ENCODE peak calls at places on chromosomes 4 and X, in seven cellular contexts. One of them, this sample, is unnamed.

GRCh38 chr4:78069309-78069708 is 12.2 kb downstream of the FRAS1 start:
- DNase-seq in ovary: no peak
- DNase-seq in AG04450: no peak
- DNase-seq in upper lobe of right lung: no peak
- DNase-seq in caudate nucleus: no peak
- DNase-seq in GM23338: no peak
- DNase-seq in CD4-positive, alpha-beta T cell: no peak
- DNase-seq in this sample: no peak

GRCh38 chr4:2745981-2746806 is 9.9 kb downstream of the TNIP2 start:
- DNase-seq in GM23338: no peak
- DNase-seq in ovary: no peak
- DNase-seq in AG04450: no peak
- DNase-seq in caudate nucleus: no peak
- DNase-seq in upper lobe of right lung: no peak
- DNase-seq in CD4-positive, alpha-beta T cell: peak
- DNase-seq in this sample: peak

GRCh38 chr4:22921891-22922290 is 229.2 kb downstream of the GBA3 start:
- DNase-seq in ovary: no peak
- DNase-seq in GM23338: no peak
- DNase-seq in AG04450: no peak
- DNase-seq in CD4-positive, alpha-beta T cell: no peak
- DNase-seq in upper lobe of right lung: no peak
- DNase-seq in caudate nucleus: no peak
- DNase-seq in this sample: no peak

GRCh38 chrX:115547448-115547847 is 13.5 kb upstream of the PLS3 start:
- DNase-seq in AG04450: no peak
- DNase-seq in CD4-positive, alpha-beta T cell: no peak
- DNase-seq in upper lobe of right lung: no peak
- DNase-seq in GM23338: peak
- DNase-seq in caudate nucleus: no peak
- DNase-seq in ovary: no peak
- DNase-seq in this sample: no peak

GRCh38 chrX:53282313-53282712 is 929 bp upstream of the IQSEC2 start:
- DNase-seq in CD4-positive, alpha-beta T cell: no peak
- DNase-seq in ovary: peak
- DNase-seq in upper lobe of right lung: no peak
- DNase-seq in caudate nucleus: no peak
- DNase-seq in AG04450: no peak
- DNase-seq in GM23338: no peak
- DNase-seq in this sample: no peak

GRCh38 chr4:152729466-152729865 is 49.7 kb upstream of the TMEM154 start:
- DNase-seq in AG04450: no peak
- DNase-seq in upper lobe of right lung: no peak
- DNase-seq in ovary: no peak
- DNase-seq in CD4-positive, alpha-beta T cell: no peak
- DNase-seq in GM23338: no peak
- DNase-seq in caudate nucleus: no peak
- DNase-seq in this sample: no peak

GRCh38 chr4:71026086-71026485 is 32.6 kb downstream of the DCK start:
- DNase-seq in upper lobe of right lung: no peak
- DNase-seq in GM23338: no peak
- DNase-seq in AG04450: peak
- DNase-seq in ovary: no peak
- DNase-seq in caudate nucleus: no peak
- DNase-seq in CD4-positive, alpha-beta T cell: no peak
- DNase-seq in this sample: no peak

GRCh38 chr4:2248044-2248780 is 6.3 kb upstream of the HAUS3 start:
- DNase-seq in CD4-positive, alpha-beta T cell: no peak
- DNase-seq in GM23338: no peak
- DNase-seq in caudate nucleus: no peak
- DNase-seq in ovary: no peak
- DNase-seq in upper lobe of right lung: no peak
- DNase-seq in AG04450: no peak
- DNase-seq in this sample: peak

GRCh38 chrX:77900688-77901087 is 1.4 kb downstream of the COX7B start:
- DNase-seq in GM23338: no peak
- DNase-seq in caudate nucleus: no peak
- DNase-seq in ovary: no peak
- DNase-seq in AG04450: no peak
- DNase-seq in upper lobe of right lung: no peak
- DNase-seq in CD4-positive, alpha-beta T cell: no peak
- DNase-seq in this sample: no peak

GRCh38 chrX:56764153-56764974 is 35.3 kb downstream of the NBDY start:
- DNase-seq in CD4-positive, alpha-beta T cell: peak
- DNase-seq in AG04450: peak
- DNase-seq in GM23338: peak
- DNase-seq in ovary: peak
- DNase-seq in caudate nucleus: no peak
- DNase-seq in upper lobe of right lung: no peak
- DNase-seq in this sample: peak

GRCh38 chr4:151202851-151203455 is 74.0 kb upstream of the PRSS48 start:
- DNase-seq in CD4-positive, alpha-beta T cell: no peak
- DNase-seq in upper lobe of right lung: no peak
- DNase-seq in GM23338: peak
- DNase-seq in ovary: no peak
- DNase-seq in AG04450: no peak
- DNase-seq in caudate nucleus: no peak
- DNase-seq in this sample: no peak

GRCh38 chrX:111411591-111412371 is at the start of gene DCX:
- DNase-seq in ovary: no peak
- DNase-seq in AG04450: no peak
- DNase-seq in CD4-positive, alpha-beta T cell: no peak
- DNase-seq in caudate nucleus: no peak
- DNase-seq in upper lobe of right lung: no peak
- DNase-seq in GM23338: peak
- DNase-seq in this sample: no peak

GRCh38 chr4:177413656-177414055 is 28.6 kb downstream of the AGA start:
- DNase-seq in ovary: no peak
- DNase-seq in CD4-positive, alpha-beta T cell: no peak
- DNase-seq in caudate nucleus: no peak
- DNase-seq in AG04450: no peak
- DNase-seq in upper lobe of right lung: no peak
- DNase-seq in GM23338: no peak
- DNase-seq in this sample: no peak

GRCh38 chr4:124828382-124828781 is 115.8 kb upstream of the ANKRD50 start:
- DNase-seq in CD4-positive, alpha-beta T cell: no peak
- DNase-seq in upper lobe of right lung: no peak
- DNase-seq in GM23338: no peak
- DNase-seq in AG04450: no peak
- DNase-seq in ovary: no peak
- DNase-seq in caudate nucleus: no peak
- DNase-seq in this sample: no peak

GRCh38 chrX:47283015-47283771 is 50.4 kb downstream of the USP11 start:
- DNase-seq in CD4-positive, alpha-beta T cell: no peak
- DNase-seq in ovary: peak
- DNase-seq in upper lobe of right lung: no peak
- DNase-seq in GM23338: no peak
- DNase-seq in caudate nucleus: peak
- DNase-seq in AG04450: no peak
- DNase-seq in this sample: no peak

GRCh38 chr4:75658881-75659280 is 14.3 kb downstream of the G3BP2 start:
- DNase-seq in AG04450: no peak
- DNase-seq in GM23338: no peak
- DNase-seq in caudate nucleus: no peak
- DNase-seq in CD4-positive, alpha-beta T cell: no peak
- DNase-seq in ovary: no peak
- DNase-seq in upper lobe of right lung: no peak
- DNase-seq in this sample: no peak

GRCh38 chr4:20273793-20274192 is 22.1 kb downstream of the SLIT2 start:
- DNase-seq in upper lobe of right lung: no peak
- DNase-seq in GM23338: peak
- DNase-seq in ovary: no peak
- DNase-seq in CD4-positive, alpha-beta T cell: no peak
- DNase-seq in caudate nucleus: no peak
- DNase-seq in AG04450: no peak
- DNase-seq in this sample: no peak

GRCh38 chrX:48468247-48468671 is 1.8 kb downstream of the SLC38A5 start:
- DNase-seq in CD4-positive, alpha-beta T cell: no peak
- DNase-seq in caudate nucleus: no peak
- DNase-seq in ovary: peak
- DNase-seq in upper lobe of right lung: no peak
- DNase-seq in AG04450: no peak
- DNase-seq in GM23338: peak
- DNase-seq in this sample: peak

GRCh38 chr4:127965803-127966175 is 583 bp downstream of the ABHD18 start:
- DNase-seq in ovary: no peak
- DNase-seq in caudate nucleus: peak
- DNase-seq in upper lobe of right lung: peak
- DNase-seq in AG04450: no peak
- DNase-seq in CD4-positive, alpha-beta T cell: peak
- DNase-seq in GM23338: peak
- DNase-seq in this sample: peak

GRCh38 chrX:116246261-116246660 is 75.7 kb downstream of the AGTR2 start:
- DNase-seq in CD4-positive, alpha-beta T cell: no peak
- DNase-seq in AG04450: no peak
- DNase-seq in caudate nucleus: no peak
- DNase-seq in upper lobe of right lung: no peak
- DNase-seq in GM23338: no peak
- DNase-seq in ovary: no peak
- DNase-seq in this sample: no peak

GRCh38 chr4:76780781-76781697 is 116.9 kb downstream of the SOWAHB start:
- DNase-seq in AG04450: no peak
- DNase-seq in upper lobe of right lung: no peak
- DNase-seq in GM23338: no peak
- DNase-seq in ovary: no peak
- DNase-seq in caudate nucleus: no peak
- DNase-seq in CD4-positive, alpha-beta T cell: no peak
- DNase-seq in this sample: no peak

GRCh38 chr4:76782837-76783236 is 115.1 kb downstream of the SOWAHB start:
- DNase-seq in upper lobe of right lung: no peak
- DNase-seq in ovary: no peak
- DNase-seq in CD4-positive, alpha-beta T cell: no peak
- DNase-seq in GM23338: peak
- DNase-seq in AG04450: peak
- DNase-seq in caudate nucleus: no peak
- DNase-seq in this sample: no peak

GRCh38 chr4:76783836-76784235 is 114.1 kb downstream of the SOWAHB start:
- DNase-seq in upper lobe of right lung: no peak
- DNase-seq in AG04450: no peak
- DNase-seq in caudate nucleus: no peak
- DNase-seq in ovary: no peak
- DNase-seq in CD4-positive, alpha-beta T cell: no peak
- DNase-seq in GM23338: no peak
- DNase-seq in this sample: no peak

GRCh38 chr4:76779740-76780459 is 118.0 kb downstream of the SOWAHB start:
- DNase-seq in GM23338: no peak
- DNase-seq in caudate nucleus: no peak
- DNase-seq in ovary: no peak
- DNase-seq in AG04450: peak
- DNase-seq in CD4-positive, alpha-beta T cell: no peak
- DNase-seq in upper lobe of right lung: no peak
- DNase-seq in this sample: no peak

GRCh38 chr4:76781698-76782595 is 116.0 kb downstream of the SOWAHB start:
- DNase-seq in CD4-positive, alpha-beta T cell: no peak
- DNase-seq in caudate nucleus: no peak
- DNase-seq in ovary: no peak
- DNase-seq in upper lobe of right lung: no peak
- DNase-seq in AG04450: peak
- DNase-seq in GM23338: no peak
- DNase-seq in this sample: no peak
- H3K27ac ChIP-seq in CD4-positive, alpha-beta T cell: no peak
- H3K27ac ChIP-seq in caudate nucleus: no peak
- H3K27ac ChIP-seq in ovary: no peak
- H3K27ac ChIP-seq in upper lobe of right lung: no peak
- H3K27ac ChIP-seq in AG04450: peak
- H3K27ac ChIP-seq in GM23338: peak
- H3K27ac ChIP-seq in this sample: no peak

DNA sequence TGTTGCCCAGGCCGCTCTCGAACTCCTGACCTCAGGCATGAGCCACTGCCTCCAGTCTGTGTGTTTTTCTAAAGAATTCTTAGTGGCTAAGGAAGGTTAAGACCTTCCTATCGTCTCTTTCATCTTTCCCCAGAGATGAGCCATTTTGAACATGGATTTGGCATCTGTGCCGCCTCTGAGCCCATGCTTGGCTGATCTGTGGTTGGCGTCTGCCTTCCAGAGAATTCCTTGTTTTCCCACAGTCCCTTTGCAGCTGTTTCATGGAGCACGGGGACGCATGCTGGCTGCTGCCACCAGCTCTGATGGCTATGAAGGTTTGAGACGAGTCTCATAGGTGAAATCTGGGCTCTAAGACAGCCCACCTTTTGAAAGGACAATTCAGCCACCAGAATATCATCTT is 60.4 kb downstream of the SHROOM2 start:
- DNase-seq in AG04450: no peak
- DNase-seq in ovary: no peak
- DNase-seq in GM23338: no peak
- DNase-seq in caudate nucleus: no peak
- DNase-seq in upper lobe of right lung: no peak
- DNase-seq in CD4-positive, alpha-beta T cell: no peak
- DNase-seq in this sample: no peak
- H3K27ac ChIP-seq in AG04450: no peak
- H3K27ac ChIP-seq in ovary: no peak
- H3K27ac ChIP-seq in GM23338: peak
- H3K27ac ChIP-seq in caudate nucleus: no peak
- H3K27ac ChIP-seq in upper lobe of right lung: peak
- H3K27ac ChIP-seq in CD4-positive, alpha-beta T cell: no peak
- H3K27ac ChIP-seq in this sample: no peak

DNA sequence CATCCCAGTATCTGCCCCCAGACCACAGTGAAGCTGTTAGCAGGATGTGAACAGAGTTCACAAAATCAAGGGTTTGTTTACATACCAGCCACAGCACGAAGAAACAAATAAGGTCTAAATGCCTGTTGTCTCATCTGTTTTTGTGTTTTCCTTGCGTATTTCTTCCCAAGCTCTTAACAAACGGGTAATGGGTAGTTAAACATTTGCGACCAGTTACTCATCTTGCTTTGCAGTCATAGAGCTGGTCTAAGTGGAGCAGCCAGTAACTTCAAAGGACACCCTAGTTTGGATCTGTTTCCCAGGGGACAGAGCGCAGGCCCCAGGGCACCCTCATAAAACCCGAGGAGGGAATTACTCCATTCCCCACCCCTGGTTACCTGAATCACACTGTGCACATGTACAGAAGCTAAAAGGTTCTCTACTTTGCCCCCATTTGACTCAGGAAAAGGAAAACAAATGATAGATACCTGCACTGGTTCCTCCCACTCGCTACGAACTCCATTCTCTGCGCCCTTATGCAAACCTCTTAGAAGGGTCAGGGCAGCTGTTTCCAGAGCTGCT is 68.8 kb downstream of the MAML3 start:
- DNase-seq in caudate nucleus: no peak
- DNase-seq in ovary: no peak
- DNase-seq in AG04450: no peak
- DNase-seq in GM23338: no peak
- DNase-seq in upper lobe of right lung: no peak
- DNase-seq in CD4-positive, alpha-beta T cell: no peak
- DNase-seq in this sample: no peak
- H3K27ac ChIP-seq in caudate nucleus: no peak
- H3K27ac ChIP-seq in ovary: peak
- H3K27ac ChIP-seq in AG04450: no peak
- H3K27ac ChIP-seq in GM23338: peak
- H3K27ac ChIP-seq in upper lobe of right lung: no peak
- H3K27ac ChIP-seq in CD4-positive, alpha-beta T cell: no peak
- H3K27ac ChIP-seq in this sample: peak

DNA sequence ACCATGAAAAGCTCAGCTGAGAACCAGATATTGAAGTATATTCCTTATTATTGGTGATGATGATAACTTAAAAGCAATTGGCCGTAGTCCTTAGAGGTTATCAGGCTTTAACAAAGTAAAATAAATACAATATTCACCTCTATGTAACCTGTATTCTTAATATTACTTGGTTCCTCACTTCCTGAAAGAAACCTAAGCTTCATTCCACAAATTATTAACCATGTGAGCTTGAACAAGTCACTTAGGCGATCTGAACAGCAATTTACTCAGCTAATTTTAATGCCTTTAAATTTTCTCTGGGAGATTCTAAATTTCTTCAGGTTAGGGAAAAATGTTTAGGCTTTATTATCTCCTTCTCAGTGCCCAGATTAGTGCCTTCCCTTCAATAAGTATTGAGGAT is 69.2 kb downstream of the CLDN22 start:
- DNase-seq in GM23338: no peak
- DNase-seq in caudate nucleus: no peak
- DNase-seq in upper lobe of right lung: no peak
- DNase-seq in ovary: no peak
- DNase-seq in AG04450: no peak
- DNase-seq in CD4-positive, alpha-beta T cell: no peak
- DNase-seq in this sample: no peak
- H3K27ac ChIP-seq in GM23338: peak
- H3K27ac ChIP-seq in caudate nucleus: no peak
- H3K27ac ChIP-seq in upper lobe of right lung: no peak
- H3K27ac ChIP-seq in ovary: no peak
- H3K27ac ChIP-seq in AG04450: no peak
- H3K27ac ChIP-seq in CD4-positive, alpha-beta T cell: no peak
- H3K27ac ChIP-seq in this sample: no peak

This sample was measured in left lung.